ENCODE peak calls at places on chromosomes 5 and 9, in seven cellular contexts. One of them, this sample, is unnamed.

GRCh38 chr9:99296375-99296951 is 74.4 kb downstream of the SEC61B start:
- DNase-seq in HT1080: no peak
- DNase-seq in trophoblast cell: no peak
- DNase-seq in SW480: no peak
- DNase-seq in amniotic stem cell: no peak
- DNase-seq in AG08395: peak; percentile 25
- DNase-seq in NCI-H1930: no peak
- DNase-seq in this sample: no peak

GRCh38 chr5:168578006-168578405 is 1.2 kb downstream of the PANK3 start:
- DNase-seq in HT1080: peak; percentile 13
- DNase-seq in trophoblast cell: peak; percentile 46
- DNase-seq in SW480: peak; percentile 60
- DNase-seq in amniotic stem cell: no peak
- DNase-seq in AG08395: peak; percentile 22
- DNase-seq in NCI-H1930: no peak
- DNase-seq in this sample: no peak

GRCh38 chr5:113212244-113212920 is 222.4 kb downstream of the TSSK1B start:
- DNase-seq in HT1080: peak; percentile 68
- DNase-seq in trophoblast cell: peak; percentile 18
- DNase-seq in SW480: peak; percentile 36
- DNase-seq in amniotic stem cell: no peak
- DNase-seq in AG08395: peak; percentile 21
- DNase-seq in NCI-H1930: no peak
- DNase-seq in this sample: no peak

GRCh38 chr9:34503406-34503805 is 19.4 kb downstream of the ENHO start:
- DNase-seq in HT1080: no peak
- DNase-seq in trophoblast cell: no peak
- DNase-seq in SW480: no peak
- DNase-seq in amniotic stem cell: no peak
- DNase-seq in AG08395: no peak
- DNase-seq in NCI-H1930: no peak
- DNase-seq in this sample: no peak

GRCh38 chr9:89542461-89543021 is 44.6 kb upstream of the SEMA4D start:
- DNase-seq in HT1080: no peak
- DNase-seq in trophoblast cell: no peak
- DNase-seq in SW480: no peak
- DNase-seq in amniotic stem cell: no peak
- DNase-seq in AG08395: no peak
- DNase-seq in NCI-H1930: no peak
- DNase-seq in this sample: no peak

GRCh38 chr5:158814521-158814920 is 285.2 kb downstream of the EBF1 start:
- DNase-seq in HT1080: no peak
- DNase-seq in trophoblast cell: no peak
- DNase-seq in SW480: no peak
- DNase-seq in amniotic stem cell: no peak
- DNase-seq in AG08395: peak; percentile 40
- DNase-seq in NCI-H1930: no peak
- DNase-seq in this sample: no peak

GRCh38 chr5:167903243-167903642 is 388.2 kb upstream of the WWC1 start:
- DNase-seq in HT1080: no peak
- DNase-seq in trophoblast cell: no peak
- DNase-seq in SW480: no peak
- DNase-seq in amniotic stem cell: no peak
- DNase-seq in AG08395: no peak
- DNase-seq in NCI-H1930: no peak
- DNase-seq in this sample: no peak

GRCh38 chr5:168798065-168799023 is 219.2 kb upstream of the PANK3 start:
- DNase-seq in HT1080: peak; percentile 67
- DNase-seq in trophoblast cell: no peak
- DNase-seq in SW480: no peak
- DNase-seq in amniotic stem cell: no peak
- DNase-seq in AG08395: no peak
- DNase-seq in NCI-H1930: no peak
- DNase-seq in this sample: no peak

GRCh38 chr5:121640298-121640697 is 211.4 kb upstream of the FTMT start:
- DNase-seq in HT1080: no peak
- DNase-seq in trophoblast cell: no peak
- DNase-seq in SW480: no peak
- DNase-seq in amniotic stem cell: no peak
- DNase-seq in AG08395: no peak
- DNase-seq in NCI-H1930: no peak
- DNase-seq in this sample: no peak

GRCh38 chr5:126119894-126120442 is 303.2 kb upstream of the GRAMD2B start:
- DNase-seq in HT1080: no peak
- DNase-seq in trophoblast cell: no peak
- DNase-seq in SW480: peak; percentile 24
- DNase-seq in amniotic stem cell: no peak
- DNase-seq in AG08395: no peak
- DNase-seq in NCI-H1930: no peak
- DNase-seq in this sample: no peak

GRCh38 chr9:112917027-112917986 is 26.6 kb upstream of the SLC46A2 start:
- DNase-seq in HT1080: no peak
- DNase-seq in trophoblast cell: peak; percentile 76
- DNase-seq in SW480: no peak
- DNase-seq in amniotic stem cell: no peak
- DNase-seq in AG08395: no peak
- DNase-seq in NCI-H1930: no peak
- DNase-seq in this sample: no peak

GRCh38 chr5:159003045-159004030 is 96.4 kb downstream of the EBF1 start:
- DNase-seq in HT1080: peak; percentile 42
- DNase-seq in trophoblast cell: no peak
- DNase-seq in SW480: peak; percentile 80
- DNase-seq in amniotic stem cell: no peak
- DNase-seq in AG08395: peak; percentile 54
- DNase-seq in NCI-H1930: no peak
- DNase-seq in this sample: no peak

GRCh38 chr9:93598647-93599241 is 22.4 kb downstream of the PHF2 start:
- DNase-seq in HT1080: no peak
- DNase-seq in trophoblast cell: no peak
- DNase-seq in SW480: peak; percentile 93
- DNase-seq in amniotic stem cell: no peak
- DNase-seq in AG08395: no peak
- DNase-seq in NCI-H1930: no peak
- DNase-seq in this sample: no peak

GRCh38 chr9:121373401-121373769 is 3.3 kb upstream of the STOM start:
- DNase-seq in HT1080: no peak
- DNase-seq in trophoblast cell: no peak
- DNase-seq in SW480: no peak
- DNase-seq in amniotic stem cell: no peak
- DNase-seq in AG08395: no peak
- DNase-seq in NCI-H1930: no peak
- DNase-seq in this sample: no peak

GRCh38 chr9:136890661-136891060 is 4.3 kb downstream of the TRAF2 start:
- DNase-seq in HT1080: no peak
- DNase-seq in trophoblast cell: no peak
- DNase-seq in SW480: no peak
- DNase-seq in amniotic stem cell: no peak
- DNase-seq in AG08395: no peak
- DNase-seq in NCI-H1930: no peak
- DNase-seq in this sample: no peak

GRCh38 chr9:81596671-81597426 is 92.5 kb downstream of the TLE1 start:
- DNase-seq in HT1080: no peak
- DNase-seq in trophoblast cell: peak; percentile 59
- DNase-seq in SW480: no peak
- DNase-seq in amniotic stem cell: no peak
- DNase-seq in AG08395: no peak
- DNase-seq in NCI-H1930: no peak
- DNase-seq in this sample: no peak

GRCh38 chr9:96382175-96382574 is 1.3 kb downstream of the SLC35D2 start:
- DNase-seq in HT1080: peak; percentile 68
- DNase-seq in trophoblast cell: no peak
- DNase-seq in SW480: no peak
- DNase-seq in amniotic stem cell: no peak
- DNase-seq in AG08395: no peak
- DNase-seq in NCI-H1930: no peak
- DNase-seq in this sample: no peak

This sample was measured in NCI-H187.